ENCODE peak calls at places on chromosomes 7 and 10, in eight cellular contexts. One of them, this sample, is unnamed. For H3K4me1 and H3K9me3, the result is how much of the 10 kb centered on the place peaks cover.

GRCh38 chr7:45145881-45146280 is 11.7 kb upstream of the RAMP3 start:
- DNase-seq in lower lobe of right lung: no peak
- DNase-seq in cardiac muscle cell: no peak
- DNase-seq in PC-3: no peak
- DNase-seq in CD8-positive, alpha-beta memory T cell: no peak
- DNase-seq in mammary epithelial cell: no peak
- DNase-seq in neural progenitor cell: no peak
- DNase-seq in fibroblast of lung: no peak
- DNase-seq in this sample: no peak

GRCh38 chr10:103757531-103758293 is 97.7 kb downstream of the SH3PXD2A start:
- DNase-seq in fibroblast of lung: peak
- DNase-seq in PC-3: peak
- DNase-seq in mammary epithelial cell: peak
- DNase-seq in neural progenitor cell: no peak
- DNase-seq in CD8-positive, alpha-beta memory T cell: peak
- DNase-seq in cardiac muscle cell: no peak
- DNase-seq in lower lobe of right lung: no peak
- DNase-seq in this sample: peak

GRCh38 chr7:151895008-151895661 is 18.2 kb upstream of the PRKAG2 start:
- DNase-seq in PC-3: no peak
- DNase-seq in mammary epithelial cell: peak
- DNase-seq in lower lobe of right lung: no peak
- DNase-seq in neural progenitor cell: no peak
- DNase-seq in fibroblast of lung: no peak
- DNase-seq in CD8-positive, alpha-beta memory T cell: no peak
- DNase-seq in cardiac muscle cell: no peak
- DNase-seq in this sample: no peak

GRCh38 chr7:29565634-29565981 is 2.0 kb downstream of the PRR15 start:
- DNase-seq in lower lobe of right lung: no peak
- DNase-seq in PC-3: no peak
- DNase-seq in fibroblast of lung: no peak
- DNase-seq in CD8-positive, alpha-beta memory T cell: no peak
- DNase-seq in mammary epithelial cell: no peak
- DNase-seq in cardiac muscle cell: no peak
- DNase-seq in neural progenitor cell: no peak
- DNase-seq in this sample: peak

GRCh38 chr7:50791921-50792341 is 9.2 kb upstream of the GRB10 start:
- DNase-seq in fibroblast of lung: peak
- DNase-seq in mammary epithelial cell: no peak
- DNase-seq in lower lobe of right lung: no peak
- DNase-seq in CD8-positive, alpha-beta memory T cell: no peak
- DNase-seq in PC-3: peak
- DNase-seq in neural progenitor cell: peak
- DNase-seq in cardiac muscle cell: no peak
- DNase-seq in this sample: no peak

GRCh38 chr7:70294512-70294911 is 696.2 kb downstream of the AUTS2 start:
- DNase-seq in PC-3: no peak
- DNase-seq in neural progenitor cell: no peak
- DNase-seq in mammary epithelial cell: no peak
- DNase-seq in cardiac muscle cell: no peak
- DNase-seq in lower lobe of right lung: no peak
- DNase-seq in CD8-positive, alpha-beta memory T cell: no peak
- DNase-seq in fibroblast of lung: no peak
- DNase-seq in this sample: no peak

GRCh38 chr7:26034386-26034785 is 117.6 kb upstream of the NFE2L3 start:
- DNase-seq in mammary epithelial cell: no peak
- DNase-seq in CD8-positive, alpha-beta memory T cell: no peak
- DNase-seq in cardiac muscle cell: no peak
- DNase-seq in lower lobe of right lung: no peak
- DNase-seq in PC-3: peak
- DNase-seq in neural progenitor cell: no peak
- DNase-seq in fibroblast of lung: no peak
- DNase-seq in this sample: no peak

GRCh38 chr10:86306628-86307278 is 59.8 kb downstream of the GRID1 start:
- DNase-seq in CD8-positive, alpha-beta memory T cell: no peak
- DNase-seq in fibroblast of lung: peak
- DNase-seq in PC-3: peak
- DNase-seq in mammary epithelial cell: peak
- DNase-seq in cardiac muscle cell: peak
- DNase-seq in neural progenitor cell: peak
- DNase-seq in lower lobe of right lung: no peak
- DNase-seq in this sample: no peak

DNA sequence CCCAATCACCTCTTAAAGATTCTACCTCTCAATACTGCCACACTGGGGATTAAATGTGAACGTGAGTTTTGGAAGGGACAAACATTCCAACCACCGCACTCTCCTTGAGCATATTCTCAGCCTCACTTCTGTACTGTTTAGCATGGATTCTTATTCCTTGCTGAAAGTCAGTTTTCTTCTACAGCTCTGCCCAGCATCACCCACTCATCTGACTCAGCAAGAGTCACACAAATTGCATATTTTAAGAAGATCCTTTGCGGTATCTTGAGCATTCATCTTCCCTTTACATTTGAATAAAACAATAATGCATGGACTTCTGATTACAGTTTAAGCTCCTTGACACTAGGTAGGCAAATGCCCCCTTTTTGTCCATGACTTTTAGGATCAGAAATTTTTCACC is 251.6 kb upstream of the MKLN1 start:
- DNase-seq in PC-3: peak
- DNase-seq in lower lobe of right lung: no peak
- DNase-seq in CD8-positive, alpha-beta memory T cell: no peak
- DNase-seq in cardiac muscle cell: no peak
- DNase-seq in fibroblast of lung: peak
- DNase-seq in neural progenitor cell: no peak
- DNase-seq in mammary epithelial cell: peak
- DNase-seq in this sample: no peak
- H3K4me1 ChIP-seq in PC-3: under half
- H3K4me1 ChIP-seq in lower lobe of right lung: half or more
- H3K4me1 ChIP-seq in CD8-positive, alpha-beta memory T cell: half or more
- H3K4me1 ChIP-seq in cardiac muscle cell: under half
- H3K4me1 ChIP-seq in fibroblast of lung: under half
- H3K4me1 ChIP-seq in neural progenitor cell: under half
- H3K4me1 ChIP-seq in mammary epithelial cell: under half
- H3K4me1 ChIP-seq in this sample: under half

DNA sequence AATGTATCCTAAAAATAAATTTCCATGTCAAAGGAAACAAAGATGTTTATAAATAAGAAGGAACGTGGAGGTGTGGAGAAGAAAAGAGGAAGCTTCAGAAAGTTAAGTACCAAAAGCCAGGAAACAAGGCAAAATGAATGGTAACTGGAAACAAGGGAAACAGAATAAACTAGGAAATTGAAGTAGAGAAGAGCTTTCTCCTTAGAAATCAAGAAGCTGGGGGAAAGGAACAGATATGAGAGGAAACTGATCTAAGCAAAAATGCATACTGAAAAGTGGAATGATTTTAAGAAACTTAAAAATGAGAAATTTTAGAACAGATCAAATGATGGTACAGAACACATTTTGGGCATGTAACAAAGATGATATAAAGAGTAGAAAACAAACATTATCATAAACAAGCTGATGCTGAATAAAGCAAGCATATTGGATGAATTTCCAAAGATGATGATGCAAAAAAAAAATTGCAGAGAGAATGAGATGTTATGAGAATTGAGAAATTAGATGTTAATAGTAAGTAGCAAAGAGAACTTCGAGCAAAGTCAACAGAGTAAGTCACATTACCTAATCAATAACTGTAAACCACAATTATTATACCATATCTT is 1.9 kb downstream of the BRAF start:
- DNase-seq in fibroblast of lung: no peak
- DNase-seq in cardiac muscle cell: no peak
- DNase-seq in mammary epithelial cell: no peak
- DNase-seq in neural progenitor cell: no peak
- DNase-seq in PC-3: no peak
- DNase-seq in CD8-positive, alpha-beta memory T cell: no peak
- DNase-seq in lower lobe of right lung: no peak
- DNase-seq in this sample: no peak
- H3K4me3 ChIP-seq in fibroblast of lung: peak
- H3K4me3 ChIP-seq in cardiac muscle cell: peak
- H3K4me3 ChIP-seq in mammary epithelial cell: no peak
- H3K4me3 ChIP-seq in neural progenitor cell: peak
- H3K4me3 ChIP-seq in PC-3: peak
- H3K4me3 ChIP-seq in CD8-positive, alpha-beta memory T cell: no peak
- H3K4me3 ChIP-seq in lower lobe of right lung: peak
- H3K4me3 ChIP-seq in this sample: no peak

GRCh38 chr10:70960316-70960715 is 72.0 kb upstream of the PCBD1 start:
- DNase-seq in fibroblast of lung: no peak
- DNase-seq in lower lobe of right lung: no peak
- DNase-seq in CD8-positive, alpha-beta memory T cell: no peak
- DNase-seq in mammary epithelial cell: no peak
- DNase-seq in PC-3: no peak
- DNase-seq in neural progenitor cell: no peak
- DNase-seq in cardiac muscle cell: no peak
- DNase-seq in this sample: no peak

GRCh38 chr10:70958396-70958795 is 70.0 kb upstream of the PCBD1 start:
- DNase-seq in CD8-positive, alpha-beta memory T cell: no peak
- DNase-seq in lower lobe of right lung: no peak
- DNase-seq in cardiac muscle cell: no peak
- DNase-seq in fibroblast of lung: peak
- DNase-seq in neural progenitor cell: no peak
- DNase-seq in mammary epithelial cell: no peak
- DNase-seq in PC-3: no peak
- DNase-seq in this sample: no peak

GRCh38 chr10:70962686-70963085 is 74.3 kb upstream of the PCBD1 start:
- DNase-seq in neural progenitor cell: no peak
- DNase-seq in PC-3: no peak
- DNase-seq in mammary epithelial cell: no peak
- DNase-seq in CD8-positive, alpha-beta memory T cell: no peak
- DNase-seq in lower lobe of right lung: no peak
- DNase-seq in fibroblast of lung: no peak
- DNase-seq in cardiac muscle cell: no peak
- DNase-seq in this sample: no peak

GRCh38 chr10:70963271-70963670 is 74.9 kb upstream of the PCBD1 start:
- DNase-seq in lower lobe of right lung: no peak
- DNase-seq in PC-3: no peak
- DNase-seq in fibroblast of lung: no peak
- DNase-seq in cardiac muscle cell: no peak
- DNase-seq in CD8-positive, alpha-beta memory T cell: no peak
- DNase-seq in mammary epithelial cell: no peak
- DNase-seq in neural progenitor cell: no peak
- DNase-seq in this sample: no peak

DNA sequence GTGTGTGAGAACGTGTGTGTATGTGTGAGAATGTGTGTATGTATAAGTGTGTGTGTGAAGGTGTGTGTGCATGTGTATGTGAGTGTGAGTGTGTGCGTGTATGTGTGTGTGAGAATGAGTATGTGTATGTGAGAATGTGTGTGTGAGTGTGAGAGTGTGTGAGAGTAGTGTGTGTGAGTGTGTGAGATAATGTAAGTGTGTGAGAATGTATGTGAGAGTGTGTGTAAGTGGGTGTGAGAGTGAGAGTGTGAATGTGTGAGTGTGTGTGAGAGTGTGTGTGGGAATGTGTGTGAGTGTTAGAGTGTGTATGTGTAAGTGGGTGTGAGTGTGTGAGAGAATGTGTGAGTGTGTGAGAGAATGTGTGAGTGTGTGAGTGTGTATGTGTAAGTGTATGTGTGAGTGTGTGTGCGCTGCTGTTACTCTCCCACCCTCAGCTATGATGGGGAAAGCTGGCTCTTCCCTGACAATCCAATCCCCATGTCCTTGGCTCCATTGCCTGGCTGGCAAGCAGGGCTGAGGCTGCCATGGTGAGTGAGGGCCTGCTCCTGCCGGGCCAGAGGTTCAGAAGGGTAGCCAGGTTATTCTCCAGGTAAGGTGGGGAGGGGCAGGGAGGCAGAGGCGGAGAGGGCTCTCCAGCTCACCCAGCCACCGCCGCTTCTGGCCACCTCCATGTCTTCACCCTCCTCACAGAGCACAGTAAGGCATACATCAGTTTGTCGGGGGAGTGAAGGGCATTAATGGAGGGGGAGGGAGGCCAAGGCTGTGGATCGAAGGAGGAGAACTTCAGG is 72.6 kb upstream of the PCBD1 start:
- DNase-seq in PC-3: no peak
- DNase-seq in neural progenitor cell: no peak
- DNase-seq in cardiac muscle cell: no peak
- DNase-seq in lower lobe of right lung: no peak
- DNase-seq in fibroblast of lung: no peak
- DNase-seq in mammary epithelial cell: no peak
- DNase-seq in CD8-positive, alpha-beta memory T cell: no peak
- DNase-seq in this sample: no peak
- H3K9me3 ChIP-seq in PC-3: under half
- H3K9me3 ChIP-seq in neural progenitor cell: under half
- H3K9me3 ChIP-seq in cardiac muscle cell: under half
- H3K9me3 ChIP-seq in lower lobe of right lung: under half
- H3K9me3 ChIP-seq in fibroblast of lung: under half
- H3K9me3 ChIP-seq in mammary epithelial cell: under half
- H3K9me3 ChIP-seq in CD8-positive, alpha-beta memory T cell: under half
- H3K9me3 ChIP-seq in this sample: under half

GRCh38 chr7:129143724-129144094 is 798 bp upstream of the TSPAN33 start:
- DNase-seq in PC-3: no peak
- DNase-seq in mammary epithelial cell: no peak
- DNase-seq in cardiac muscle cell: no peak
- DNase-seq in CD8-positive, alpha-beta memory T cell: no peak
- DNase-seq in lower lobe of right lung: no peak
- DNase-seq in fibroblast of lung: no peak
- DNase-seq in neural progenitor cell: peak
- DNase-seq in this sample: no peak

GRCh38 chr7:129146237-129146979 is 1.9 kb downstream of the TSPAN33 start:
- DNase-seq in neural progenitor cell: no peak
- DNase-seq in PC-3: no peak
- DNase-seq in cardiac muscle cell: no peak
- DNase-seq in lower lobe of right lung: no peak
- DNase-seq in mammary epithelial cell: no peak
- DNase-seq in CD8-positive, alpha-beta memory T cell: no peak
- DNase-seq in fibroblast of lung: no peak
- DNase-seq in this sample: peak

GRCh38 chr7:129144834-129145668 is 544 bp downstream of the TSPAN33 start:
- DNase-seq in fibroblast of lung: no peak
- DNase-seq in CD8-positive, alpha-beta memory T cell: peak
- DNase-seq in neural progenitor cell: no peak
- DNase-seq in mammary epithelial cell: no peak
- DNase-seq in cardiac muscle cell: no peak
- DNase-seq in PC-3: no peak
- DNase-seq in lower lobe of right lung: no peak
- DNase-seq in this sample: peak

GRCh38 chr7:129147723-129148122 is 3.2 kb downstream of the TSPAN33 start:
- DNase-seq in CD8-positive, alpha-beta memory T cell: no peak
- DNase-seq in PC-3: no peak
- DNase-seq in cardiac muscle cell: no peak
- DNase-seq in neural progenitor cell: no peak
- DNase-seq in lower lobe of right lung: no peak
- DNase-seq in mammary epithelial cell: no peak
- DNase-seq in fibroblast of lung: no peak
- DNase-seq in this sample: no peak

DNA sequence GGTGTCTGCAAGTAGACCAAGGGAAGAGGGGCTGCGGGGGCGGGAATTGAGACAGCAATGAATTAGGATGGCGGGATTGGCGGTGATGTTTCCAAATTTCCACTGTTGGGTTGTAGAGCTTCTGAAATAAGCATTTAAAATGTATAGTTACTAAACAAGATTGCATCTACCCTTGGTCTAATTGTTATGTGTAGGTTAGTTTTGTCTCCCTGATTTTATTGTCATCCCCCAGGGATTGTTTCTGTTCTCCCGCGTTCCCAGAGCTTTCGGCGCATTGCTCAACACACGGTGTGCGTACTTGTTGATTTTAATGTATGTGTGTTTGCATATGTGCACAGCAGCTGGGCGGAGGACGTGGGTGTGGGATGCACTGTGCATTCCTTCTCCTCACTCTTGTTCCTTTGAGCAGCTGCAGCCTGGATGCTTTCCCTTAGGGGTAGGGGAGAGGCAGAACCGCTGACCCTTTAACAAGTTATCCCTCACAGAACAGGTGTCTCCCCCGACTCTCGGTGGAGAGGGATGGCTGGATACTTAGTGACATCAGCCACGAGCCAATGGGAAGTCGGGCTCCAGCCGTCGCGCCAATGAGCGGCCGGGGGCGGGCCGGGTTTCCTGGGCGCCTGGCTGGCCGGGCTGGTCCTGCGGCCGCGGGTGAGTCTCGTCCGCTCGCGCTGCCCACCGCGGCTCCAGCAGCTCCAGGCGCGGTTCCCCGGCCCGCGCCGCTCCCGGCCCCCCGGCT is at the start of gene TSPAN33:
- DNase-seq in neural progenitor cell: peak
- DNase-seq in PC-3: peak
- DNase-seq in mammary epithelial cell: peak
- DNase-seq in lower lobe of right lung: peak
- DNase-seq in cardiac muscle cell: peak
- DNase-seq in CD8-positive, alpha-beta memory T cell: peak
- DNase-seq in fibroblast of lung: peak
- DNase-seq in this sample: peak
- H3K4me1 ChIP-seq in neural progenitor cell: under half
- H3K4me1 ChIP-seq in PC-3: under half
- H3K4me1 ChIP-seq in mammary epithelial cell: under half
- H3K4me1 ChIP-seq in lower lobe of right lung: under half
- H3K4me1 ChIP-seq in cardiac muscle cell: under half
- H3K4me1 ChIP-seq in CD8-positive, alpha-beta memory T cell: under half
- H3K4me1 ChIP-seq in fibroblast of lung: under half
- H3K4me1 ChIP-seq in this sample: under half

This sample was measured in right cardiac atrium.